ENCODE peak calls at places on chromosomes 13 and 19, in ten cellular contexts. Z is choroid plexus epithelial cell, F is right lobe of liver, U is ovary, N is bronchial epithelial cell, T is dorsolateral prefrontal cortex, C is breast epithelium, W is neural progenitor cell, V is pancreas, H is adrenal gland. G is an unnamed sample.

GRCh38 chr19:4676955-4677731 is 7.0 kb upstream of the MYDGF start:
- DNase-seq in Z (peak), F (no peak), U (no peak), N (peak), T (peak), C (no peak), W (peak), V (no peak), H (no peak), G (no peak)

GRCh38 chr13:50844181-50844875 is 836 bp upstream of the DLEU7 start:
- DNase-seq in Z (no peak), F (no peak), U (no peak), N (no peak), T (no peak), C (no peak), W (no peak), V (no peak), H (no peak), G (no peak)

GRCh38 chr19:47499371-47499770 is 15.4 kb upstream of the KPTN start:
- DNase-seq in Z (no peak), F (no peak), U (no peak), N (no peak), T (no peak), C (no peak), W (no peak), V (no peak), H (no peak), G (no peak)

GRCh38 chr13:21929400-21929799 is 258.5 kb downstream of the FGF9 start:
- DNase-seq in Z (no peak), F (no peak), U (no peak), N (no peak), T (no peak), C (no peak), W (peak), V (no peak), H (no peak), G (no peak)

GRCh38 chr19:38836438-38837303 is 5.1 kb upstream of the ECH1 start:
- DNase-seq in Z (no peak), F (no peak), U (no peak), N (peak), T (no peak), C (no peak), W (no peak), V (no peak), H (no peak), G (no peak)

GRCh38 chr19:17215125-17215971 is at the start of gene USE1:
- DNase-seq in Z (peak), F (peak), U (peak), N (peak), T (peak), C (peak), W (peak), V (peak), H (peak), G (peak)

GRCh38 chr19:32254128-32254527 is 91.3 kb upstream of the ZNF507 start:
- DNase-seq in Z (no peak), F (no peak), U (no peak), N (no peak), T (no peak), C (no peak), W (no peak), V (no peak), H (no peak), G (no peak)

GRCh38 chr19:18639706-18640105 is 2.9 kb downstream of the KLHL26 start:
- DNase-seq in Z (peak), F (no peak), U (no peak), N (no peak), T (no peak), C (no peak), W (no peak), V (no peak), H (no peak), G (no peak)

GRCh38 chr13:26295812-26296211 is 41.9 kb downstream of the CDK8 start:
- DNase-seq in Z (no peak), F (no peak), U (no peak), N (no peak), T (no peak), C (no peak), W (no peak), V (no peak), H (no peak), G (no peak)

GRCh38 chr19:17932485-17933338 is at the start of gene CCDC124:
- DNase-seq in Z (peak), F (peak), U (peak), N (peak), T (peak), C (peak), W (peak), V (peak), H (peak), G (peak)

GRCh38 chr13:98026457-98026857 is 73.0 kb downstream of the IPO5 start:
- DNase-seq in Z (peak), F (peak), U (no peak), N (no peak), T (no peak), C (no peak), W (no peak), V (no peak), H (no peak), G (no peak)

GRCh38 chr13:48730971-48731658 is 77.4 kb downstream of the CYSLTR2 start:
- DNase-seq in Z (peak), F (no peak), U (no peak), N (peak), T (no peak), C (no peak), W (peak), V (no peak), H (no peak), G (peak)

GRCh38 chr19:10086032-10086903 is at the start of gene SHFL:
- DNase-seq in Z (peak), F (peak), U (peak), N (peak), T (peak), C (peak), W (peak), V (peak), H (peak), G (no peak)

GRCh38 chr13:43545317-43545874 is 241.4 kb downstream of the ENOX1 start:
- DNase-seq in Z (peak), F (no peak), U (no peak), N (no peak), T (no peak), C (no peak), W (no peak), V (no peak), H (no peak), G (no peak)

GRCh38 chr19:49689133-49690072 is at the start of gene ADM5:
- DNase-seq in Z (no peak), F (peak), U (peak), N (peak), T (peak), C (peak), W (peak), V (peak), H (peak), G (no peak)

GRCh38 chr13:35630551-35631275 is 154.2 kb upstream of the MAB21L1 start:
- DNase-seq in Z (peak), F (no peak), U (no peak), N (peak), T (no peak), C (no peak), W (peak), V (no peak), H (no peak), G (peak)

GRCh38 chr19:33794578-33795369 is 1.9 kb upstream of the KCTD15 start:
- DNase-seq in Z (no peak), F (peak), U (peak), N (no peak), T (no peak), C (no peak), W (peak), V (no peak), H (no peak), G (no peak)

GRCh38 chr19:11457831-11458230 is 22.4 kb downstream of the PRKCSH start:
- DNase-seq in Z (no peak), F (no peak), U (no peak), N (no peak), T (no peak), C (no peak), W (no peak), V (no peak), H (no peak), G (no peak)

GRCh38 chr13:114056205-114057013 is 76.0 kb downstream of the RASA3 start:
- DNase-seq in Z (no peak), F (no peak), U (no peak), N (no peak), T (no peak), C (no peak), W (no peak), V (no peak), H (no peak), G (no peak)

GRCh38 chr13:76213423-76213904 is 577.3 kb downstream of the LMO7 start:
- DNase-seq in Z (no peak), F (no peak), U (no peak), N (no peak), T (no peak), C (no peak), W (no peak), V (no peak), H (no peak), G (no peak)

GRCh38 chr19:39422020-39422419 is 9.6 kb downstream of the PLEKHG2 start:
- DNase-seq in Z (no peak), F (no peak), U (no peak), N (no peak), T (no peak), C (no peak), W (no peak), V (no peak), H (no peak), G (no peak)

GRCh38 chr19:12872255-12872654 is 9.0 kb downstream of the DNASE2 start:
- DNase-seq in Z (no peak), F (no peak), U (no peak), N (no peak), T (no peak), C (no peak), W (no peak), V (no peak), H (no peak), G (no peak)

GRCh38 chr19:12872941-12873890 is 8.0 kb downstream of the DNASE2 start:
- DNase-seq in Z (peak), F (peak), U (peak), N (peak), T (no peak), C (no peak), W (peak), V (no peak), H (peak), G (no peak)

GRCh38 chr19:12871681-12872080 is 9.6 kb downstream of the DNASE2 start:
- DNase-seq in Z (no peak), F (no peak), U (no peak), N (no peak), T (no peak), C (no peak), W (no peak), V (no peak), H (no peak), G (no peak)

GRCh38 chr19:12875086-12875485 is 6.2 kb downstream of the DNASE2 start:
- DNase-seq in Z (no peak), F (no peak), U (no peak), N (no peak), T (no peak), C (no peak), W (no peak), V (no peak), H (no peak), G (no peak)

GRCh38 chr19:12873891-12874745 is 7.1 kb downstream of the DNASE2 start:
- DNase-seq in Z (no peak), F (no peak), U (peak), N (no peak), T (no peak), C (no peak), W (no peak), V (no peak), H (no peak), G (no peak)
- H3K4me3 ChIP-seq in Z (no peak), F (peak), U (no peak), N (no peak), T (no peak), C (no peak), W (no peak), V (no peak), H (no peak), G (no peak)

GRCh38 chr13:28059214-28059613 is 41.2 kb downstream of the FLT3 start:
- DNase-seq in Z (peak), F (peak), U (no peak), N (peak), T (no peak), C (no peak), W (peak), V (peak), H (no peak), G (no peak)
- TF ChIP-seq CTCF in Z (peak), F (peak), U (no peak), N (peak), T (peak), C (no peak), W (peak), V (peak), H (peak), G (peak)

DNA sequence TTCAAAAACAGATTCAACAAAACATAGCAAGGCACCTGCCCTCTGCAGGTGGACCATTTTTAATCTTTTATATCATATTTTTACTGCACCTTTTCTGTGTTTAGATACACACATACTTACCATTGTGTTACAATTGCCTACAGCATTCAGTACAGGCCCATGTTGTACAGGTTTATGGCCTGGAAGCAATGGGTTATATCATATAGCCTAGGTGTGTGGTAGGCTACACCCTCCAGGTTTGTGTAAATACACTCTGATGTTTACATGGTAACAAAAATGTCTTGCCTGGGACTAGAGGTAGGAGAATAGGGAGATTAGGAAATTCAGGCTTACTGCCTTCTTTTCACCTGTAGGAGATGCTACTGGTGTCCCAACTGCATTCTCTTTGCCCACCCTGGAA is 8.2 kb upstream of the UBAC2 start:
- DNase-seq in Z (no peak), F (no peak), U (no peak), N (no peak), T (no peak), C (no peak), W (no peak), V (no peak), H (no peak), G (no peak)
- H3K4me3 ChIP-seq in Z (no peak), F (no peak), U (no peak), N (no peak), T (no peak), C (no peak), W (no peak), V (no peak), H (no peak), G (no peak)

GRCh38 chr19:27972291-27973040 is 1240.5 kb downstream of the UQCRFS1 start:
- DNase-seq in Z (peak), F (no peak), U (no peak), N (peak), T (no peak), C (no peak), W (no peak), V (no peak), H (no peak), G (no peak)

GRCh38 chr19:27971071-27971470 is 1241.9 kb downstream of the UQCRFS1 start:
- DNase-seq in Z (peak), F (no peak), U (no peak), N (peak), T (no peak), C (no peak), W (peak), V (no peak), H (no peak), G (no peak)

GRCh38 chr19:27975419-27976005 is 1237.4 kb downstream of the UQCRFS1 start:
- DNase-seq in Z (no peak), F (no peak), U (no peak), N (no peak), T (no peak), C (no peak), W (no peak), V (no peak), H (no peak), G (no peak)

GRCh38 chr19:27971869-27972268 is 1241.1 kb downstream of the UQCRFS1 start:
- DNase-seq in Z (no peak), F (no peak), U (no peak), N (no peak), T (no peak), C (no peak), W (no peak), V (no peak), H (no peak), G (no peak)

DNA sequence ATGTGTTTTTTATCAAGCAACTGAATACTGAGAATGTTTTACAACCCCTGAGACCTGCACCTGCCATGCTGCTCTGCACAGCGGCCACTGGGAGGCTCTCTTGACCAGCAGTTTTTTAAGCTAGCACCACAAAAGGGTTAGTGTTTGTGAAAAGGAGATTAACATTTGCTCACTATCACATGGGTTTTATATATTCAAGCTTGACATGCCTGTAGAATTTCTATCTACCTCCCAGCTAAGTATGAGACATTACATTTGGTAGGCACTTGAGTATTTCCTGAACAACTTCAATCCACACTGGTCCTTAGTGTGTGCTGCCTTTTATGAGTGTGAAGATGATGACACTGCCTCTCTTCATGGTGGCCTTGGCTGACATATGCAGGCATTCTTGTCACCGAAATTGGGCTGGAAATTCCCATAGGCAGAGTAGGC is 1238.9 kb downstream of the UQCRFS1 start:
- DNase-seq in Z (peak), F (peak), U (peak), N (peak), T (peak), C (no peak), W (peak), V (no peak), H (peak), G (no peak)
- TF ChIP-seq CTCF in Z (peak), F (peak), U (no peak), N (peak), T (peak), C (no peak), W (peak), V (peak), H (peak), G (peak)

DNA sequence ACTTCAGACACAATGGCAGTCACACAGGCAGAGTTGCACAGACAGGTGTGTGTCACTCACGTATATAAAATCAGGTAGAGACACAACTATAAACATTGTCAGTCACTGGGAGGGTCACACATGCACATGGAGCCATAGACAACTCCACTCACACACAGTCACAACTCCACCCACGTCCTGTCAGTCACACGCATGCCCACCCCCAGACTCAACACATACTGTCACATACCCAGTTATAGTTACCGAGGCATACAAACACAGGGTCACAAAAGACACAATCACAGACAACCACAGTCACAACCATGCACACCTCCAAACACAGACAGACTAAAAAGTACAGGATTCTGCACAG is 1.5 kb downstream of the NUMBL start:
- DNase-seq in Z (no peak), F (no peak), U (no peak), N (peak), T (no peak), C (no peak), W (no peak), V (no peak), H (no peak), G (no peak)
- H3K4me3 ChIP-seq in Z (peak), F (no peak), U (peak), N (peak), T (peak), C (peak), W (peak), V (no peak), H (peak), G (peak)

DNA sequence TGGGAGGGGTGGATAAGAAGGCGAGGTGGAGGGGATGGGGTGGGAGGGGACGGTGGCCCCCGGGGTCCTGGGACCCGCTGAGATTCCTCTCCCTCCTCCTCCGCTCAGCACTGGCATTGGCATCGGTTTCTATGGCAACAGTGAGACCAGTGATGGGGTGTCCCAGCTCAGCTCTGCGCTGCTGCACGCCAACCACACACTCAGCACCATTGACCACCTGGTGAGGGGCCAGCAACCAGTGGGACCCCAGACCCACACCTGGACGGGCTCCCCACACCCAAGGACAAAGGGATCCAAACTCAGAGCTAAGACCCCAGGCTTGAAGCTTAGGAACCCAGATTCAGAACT is 5.9 kb downstream of the TTYH1 start:
- DNase-seq in Z (no peak), F (no peak), U (no peak), N (no peak), T (no peak), C (no peak), W (no peak), V (no peak), H (no peak), G (no peak)
- TF ChIP-seq CTCF in Z (no peak), F (no peak), U (no peak), N (no peak), T (no peak), C (no peak), W (no peak), V (no peak), H (no peak), G (no peak)